ENCODE peak calls at places on chromosomes 5 and 9, in nine cellular contexts. One of them, this sample, is unnamed.

GRCh38 chr5:176892663-176893062 is 6.5 kb downstream of the HK3 start:
- DNase-seq in GM23338: no peak
- DNase-seq in esophagus squamous epithelium: no peak
- DNase-seq in cardiac muscle cell: no peak
- DNase-seq in PC-3: no peak
- DNase-seq in K562: no peak
- DNase-seq in pancreas: no peak
- DNase-seq in adrenal gland: no peak
- DNase-seq in body of pancreas: no peak
- DNase-seq in this sample: no peak

GRCh38 chr5:6556089-6556801 is 76.6 kb downstream of the NSUN2 start:
- DNase-seq in cardiac muscle cell: no peak
- DNase-seq in PC-3: peak; percentile 32
- DNase-seq in pancreas: no peak
- DNase-seq in K562: no peak
- DNase-seq in adrenal gland: no peak
- DNase-seq in esophagus squamous epithelium: no peak
- DNase-seq in body of pancreas: no peak
- DNase-seq in GM23338: no peak
- DNase-seq in this sample: no peak

GRCh38 chr9:25025686-25026085 is 480.0 kb upstream of the IZUMO3 start:
- DNase-seq in pancreas: no peak
- DNase-seq in adrenal gland: no peak
- DNase-seq in K562: no peak
- DNase-seq in esophagus squamous epithelium: no peak
- DNase-seq in cardiac muscle cell: no peak
- DNase-seq in PC-3: no peak
- DNase-seq in body of pancreas: no peak
- DNase-seq in GM23338: no peak
- DNase-seq in this sample: no peak

GRCh38 chr5:119049824-119050449 is 20.9 kb upstream of the DMXL1 start:
- DNase-seq in adrenal gland: no peak
- DNase-seq in body of pancreas: no peak
- DNase-seq in pancreas: no peak
- DNase-seq in cardiac muscle cell: no peak
- DNase-seq in PC-3: no peak
- DNase-seq in K562: no peak
- DNase-seq in GM23338: peak; percentile 86
- DNase-seq in esophagus squamous epithelium: no peak
- DNase-seq in this sample: no peak

GRCh38 chr5:63743096-63743798 is 219.0 kb downstream of the HTR1A start:
- DNase-seq in body of pancreas: no peak
- DNase-seq in GM23338: no peak
- DNase-seq in pancreas: no peak
- DNase-seq in esophagus squamous epithelium: no peak
- DNase-seq in K562: no peak
- DNase-seq in cardiac muscle cell: no peak
- DNase-seq in adrenal gland: no peak
- DNase-seq in PC-3: peak; percentile 53
- DNase-seq in this sample: no peak

GRCh38 chr9:124079176-124079925 is 67.8 kb downstream of the LHX2 start:
- DNase-seq in GM23338: peak; percentile 47
- DNase-seq in esophagus squamous epithelium: no peak
- DNase-seq in PC-3: peak; percentile 86
- DNase-seq in pancreas: no peak
- DNase-seq in body of pancreas: no peak
- DNase-seq in K562: no peak
- DNase-seq in adrenal gland: no peak
- DNase-seq in cardiac muscle cell: peak; percentile 5
- DNase-seq in this sample: peak; percentile 76

GRCh38 chr5:128538249-128539037 is 398 bp upstream of the FBN2 start:
- DNase-seq in esophagus squamous epithelium: no peak
- DNase-seq in body of pancreas: no peak
- DNase-seq in PC-3: peak; percentile 77
- DNase-seq in pancreas: peak; percentile 19
- DNase-seq in adrenal gland: peak; percentile 88
- DNase-seq in GM23338: peak; percentile 88
- DNase-seq in cardiac muscle cell: peak; percentile 98
- DNase-seq in K562: no peak
- DNase-seq in this sample: peak; percentile 26

GRCh38 chr9:33184947-33185346 is 17.8 kb upstream of the B4GALT1 start:
- DNase-seq in adrenal gland: no peak
- DNase-seq in esophagus squamous epithelium: no peak
- DNase-seq in cardiac muscle cell: no peak
- DNase-seq in PC-3: peak; percentile 19
- DNase-seq in GM23338: no peak
- DNase-seq in pancreas: no peak
- DNase-seq in K562: peak; percentile 33
- DNase-seq in body of pancreas: no peak
- DNase-seq in this sample: no peak

GRCh38 chr9:94796687-94797086 is 70.2 kb downstream of the AOPEP start:
- DNase-seq in pancreas: no peak
- DNase-seq in body of pancreas: no peak
- DNase-seq in esophagus squamous epithelium: no peak
- DNase-seq in GM23338: no peak
- DNase-seq in K562: no peak
- DNase-seq in PC-3: no peak
- DNase-seq in adrenal gland: no peak
- DNase-seq in cardiac muscle cell: no peak
- DNase-seq in this sample: no peak

GRCh38 chr9:2872307-2872940 is 28.5 kb upstream of the PUM3 start:
- DNase-seq in body of pancreas: no peak
- DNase-seq in K562: no peak
- DNase-seq in adrenal gland: no peak
- DNase-seq in cardiac muscle cell: peak; percentile 58
- DNase-seq in GM23338: peak; percentile 52
- DNase-seq in PC-3: peak; percentile 43
- DNase-seq in esophagus squamous epithelium: no peak
- DNase-seq in pancreas: no peak
- DNase-seq in this sample: no peak

GRCh38 chr9:91810286-91810905 is 139.6 kb downstream of the ROR2 start:
- DNase-seq in PC-3: no peak
- DNase-seq in pancreas: no peak
- DNase-seq in K562: no peak
- DNase-seq in adrenal gland: no peak
- DNase-seq in GM23338: no peak
- DNase-seq in cardiac muscle cell: no peak
- DNase-seq in esophagus squamous epithelium: no peak
- DNase-seq in body of pancreas: no peak
- DNase-seq in this sample: no peak

GRCh38 chr9:80556631-80557030 is 984.9 kb downstream of the TLE4 start:
- DNase-seq in body of pancreas: no peak
- DNase-seq in esophagus squamous epithelium: no peak
- DNase-seq in GM23338: no peak
- DNase-seq in cardiac muscle cell: no peak
- DNase-seq in PC-3: peak; percentile 76
- DNase-seq in K562: no peak
- DNase-seq in adrenal gland: no peak
- DNase-seq in pancreas: no peak
- DNase-seq in this sample: no peak

GRCh38 chr5:140358738-140359310 is 1.2 kb upstream of the SLC4A9 start:
- DNase-seq in esophagus squamous epithelium: no peak
- DNase-seq in adrenal gland: no peak
- DNase-seq in pancreas: no peak
- DNase-seq in K562: no peak
- DNase-seq in body of pancreas: no peak
- DNase-seq in GM23338: peak; percentile 88
- DNase-seq in cardiac muscle cell: peak; percentile 51
- DNase-seq in PC-3: peak; percentile 64
- DNase-seq in this sample: no peak

GRCh38 chr9:133837644-133838597 is 99.8 kb upstream of the SARDH start:
- DNase-seq in cardiac muscle cell: no peak
- DNase-seq in pancreas: no peak
- DNase-seq in PC-3: no peak
- DNase-seq in adrenal gland: no peak
- DNase-seq in esophagus squamous epithelium: no peak
- DNase-seq in K562: no peak
- DNase-seq in body of pancreas: no peak
- DNase-seq in GM23338: no peak
- DNase-seq in this sample: no peak

GRCh38 chr9:27499481-27499880 is 24.6 kb upstream of the IFNK start:
- DNase-seq in adrenal gland: no peak
- DNase-seq in cardiac muscle cell: no peak
- DNase-seq in K562: peak; percentile 37
- DNase-seq in esophagus squamous epithelium: no peak
- DNase-seq in body of pancreas: no peak
- DNase-seq in PC-3: peak; percentile 74
- DNase-seq in GM23338: peak; percentile 13
- DNase-seq in pancreas: no peak
- DNase-seq in this sample: no peak

DNA sequence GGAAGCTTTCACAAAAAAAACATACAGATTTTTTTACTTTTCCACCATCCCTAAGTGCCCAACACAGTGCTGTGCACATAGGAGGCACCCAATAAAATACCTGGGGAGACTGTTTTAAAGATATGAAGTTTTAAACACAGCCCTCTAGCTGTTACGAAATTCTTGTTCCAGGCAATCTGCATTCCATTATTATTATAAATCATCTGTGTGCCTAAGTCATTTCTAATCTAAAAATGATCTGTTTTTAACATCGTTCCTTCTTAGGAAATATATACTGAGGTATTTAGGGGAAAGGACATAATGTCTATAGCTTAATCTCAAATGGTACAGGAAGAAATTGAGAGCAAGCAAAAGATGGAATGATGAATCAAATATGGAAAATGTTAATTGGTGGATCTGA is 32.8 kb upstream of the ISCA1 start:
- DNase-seq in body of pancreas: no peak
- DNase-seq in K562: no peak
- DNase-seq in adrenal gland: no peak
- DNase-seq in pancreas: no peak
- DNase-seq in PC-3: peak; percentile 22
- DNase-seq in esophagus squamous epithelium: no peak
- DNase-seq in cardiac muscle cell: no peak
- DNase-seq in GM23338: no peak
- DNase-seq in this sample: no peak
- H3K36me3 ChIP-seq in body of pancreas: peaks cover 29% of the 10 kb centered on the region
- H3K36me3 ChIP-seq in K562: peaks cover 65% of the 10 kb centered on the region
- H3K36me3 ChIP-seq in adrenal gland: no peaks in the 10 kb centered on the region
- H3K36me3 ChIP-seq in pancreas: peaks cover 5% of the 10 kb centered on the region
- H3K36me3 ChIP-seq in PC-3: peaks cover 23% of the 10 kb centered on the region
- H3K36me3 ChIP-seq in esophagus squamous epithelium: peaks cover 45% of the 10 kb centered on the region
- H3K36me3 ChIP-seq in cardiac muscle cell: peaks cover 53% of the 10 kb centered on the region
- H3K36me3 ChIP-seq in GM23338: peaks cover 27% of the 10 kb centered on the region
- H3K36me3 ChIP-seq in this sample: peaks cover 68% of the 10 kb centered on the region

DNA sequence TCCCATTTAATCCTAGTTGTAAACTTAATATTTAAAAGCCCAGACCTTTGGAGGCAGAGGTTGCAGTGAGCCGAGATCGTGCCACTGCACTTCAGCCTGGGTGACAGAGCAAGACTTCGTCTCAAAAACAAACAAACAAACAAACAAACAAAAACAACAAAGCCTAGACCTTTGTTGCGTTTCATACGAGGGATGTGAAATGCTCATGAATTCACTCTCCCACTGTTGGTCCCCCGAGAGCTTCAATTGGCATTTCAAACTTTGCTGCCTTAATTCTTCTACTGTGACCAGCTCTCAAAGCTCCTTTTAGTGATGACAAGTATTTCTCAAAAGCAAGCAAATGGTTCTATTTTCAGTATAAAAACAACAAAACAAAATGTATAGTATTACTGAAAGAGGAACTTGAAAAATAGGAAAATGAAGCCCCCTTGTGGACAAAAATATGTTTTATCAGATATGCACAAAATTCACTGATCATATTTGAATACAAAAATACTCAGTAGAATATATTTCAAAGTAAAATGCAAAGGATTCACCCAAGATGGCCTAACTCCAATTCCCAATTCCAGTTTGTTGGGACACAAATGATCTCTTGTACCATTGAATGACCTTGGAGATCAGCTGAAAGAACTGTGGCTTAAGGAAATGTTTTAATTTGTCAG is 140.4 kb downstream of the ESM1 start:
- DNase-seq in GM23338: peak; percentile 59
- DNase-seq in cardiac muscle cell: peak; percentile 46
- DNase-seq in K562: peak; percentile 53
- DNase-seq in esophagus squamous epithelium: no peak
- DNase-seq in PC-3: peak; percentile 62
- DNase-seq in pancreas: no peak
- DNase-seq in body of pancreas: no peak
- DNase-seq in adrenal gland: no peak
- DNase-seq in this sample: no peak
- TF ChIP-seq CTCF in GM23338: no peak
- TF ChIP-seq CTCF in cardiac muscle cell: peak; percentile 38
- TF ChIP-seq CTCF in K562: peak; percentile 74
- TF ChIP-seq CTCF in esophagus squamous epithelium: peak; percentile 75
- TF ChIP-seq CTCF in PC-3: peak; percentile 67
- TF ChIP-seq CTCF in pancreas: peak; percentile 60
- TF ChIP-seq CTCF in body of pancreas: peak; percentile 62
- TF ChIP-seq CTCF in adrenal gland: peak; percentile 49
- TF ChIP-seq CTCF in this sample: peak; percentile 42

GRCh38 chr9:127963359-127964064 is 17.3 kb downstream of the EEIG1 start:
- DNase-seq in GM23338: no peak
- DNase-seq in esophagus squamous epithelium: no peak
- DNase-seq in pancreas: peak; percentile 49
- DNase-seq in body of pancreas: no peak
- DNase-seq in K562: no peak
- DNase-seq in PC-3: no peak
- DNase-seq in adrenal gland: peak; percentile 68
- DNase-seq in cardiac muscle cell: no peak
- DNase-seq in this sample: no peak

GRCh38 chr9:127967151-127967809 is 13.5 kb downstream of the EEIG1 start:
- DNase-seq in pancreas: peak; percentile 47
- DNase-seq in esophagus squamous epithelium: no peak
- DNase-seq in GM23338: no peak
- DNase-seq in PC-3: no peak
- DNase-seq in adrenal gland: no peak
- DNase-seq in body of pancreas: no peak
- DNase-seq in K562: no peak
- DNase-seq in cardiac muscle cell: no peak
- DNase-seq in this sample: no peak

GRCh38 chr9:127966416-127967150 is 14.2 kb downstream of the EEIG1 start:
- DNase-seq in cardiac muscle cell: no peak
- DNase-seq in esophagus squamous epithelium: no peak
- DNase-seq in adrenal gland: no peak
- DNase-seq in K562: no peak
- DNase-seq in GM23338: no peak
- DNase-seq in pancreas: peak; percentile 79
- DNase-seq in body of pancreas: peak; percentile 75
- DNase-seq in PC-3: no peak
- DNase-seq in this sample: no peak

GRCh38 chr9:127968046-127968445 is 12.7 kb downstream of the EEIG1 start:
- DNase-seq in K562: no peak
- DNase-seq in body of pancreas: peak; percentile 69
- DNase-seq in cardiac muscle cell: no peak
- DNase-seq in esophagus squamous epithelium: no peak
- DNase-seq in PC-3: peak; percentile 78
- DNase-seq in pancreas: peak; percentile 65
- DNase-seq in GM23338: no peak
- DNase-seq in adrenal gland: peak; percentile 58
- DNase-seq in this sample: peak; percentile 72

GRCh38 chr9:127965953-127966352 is 14.8 kb downstream of the EEIG1 start:
- DNase-seq in GM23338: no peak
- DNase-seq in body of pancreas: no peak
- DNase-seq in K562: no peak
- DNase-seq in pancreas: no peak
- DNase-seq in adrenal gland: no peak
- DNase-seq in cardiac muscle cell: no peak
- DNase-seq in esophagus squamous epithelium: no peak
- DNase-seq in PC-3: no peak
- DNase-seq in this sample: no peak
- H3K4me1 ChIP-seq in GM23338: peaks cover 27% of the 10 kb centered on the region
- H3K4me1 ChIP-seq in body of pancreas: peaks cover 90% of the 10 kb centered on the region
- H3K4me1 ChIP-seq in K562: peaks cover 47% of the 10 kb centered on the region
- H3K4me1 ChIP-seq in pancreas: peaks cover 38% of the 10 kb centered on the region
- H3K4me1 ChIP-seq in adrenal gland: peaks cover 100% of the 10 kb centered on the region
- H3K4me1 ChIP-seq in cardiac muscle cell: peaks cover 39% of the 10 kb centered on the region
- H3K4me1 ChIP-seq in esophagus squamous epithelium: peaks cover 100% of the 10 kb centered on the region
- H3K4me1 ChIP-seq in PC-3: peaks cover 55% of the 10 kb centered on the region
- H3K4me1 ChIP-seq in this sample: peaks cover 44% of the 10 kb centered on the region

GRCh38 chr5:150013931-150014330 is 13.4 kb downstream of the HMGXB3 start:
- DNase-seq in body of pancreas: no peak
- DNase-seq in PC-3: no peak
- DNase-seq in cardiac muscle cell: no peak
- DNase-seq in esophagus squamous epithelium: no peak
- DNase-seq in adrenal gland: no peak
- DNase-seq in GM23338: no peak
- DNase-seq in pancreas: no peak
- DNase-seq in K562: no peak
- DNase-seq in this sample: no peak
- H3K36me3 ChIP-seq in body of pancreas: peaks cover 47% of the 10 kb centered on the region
- H3K36me3 ChIP-seq in PC-3: peaks cover 83% of the 10 kb centered on the region
- H3K36me3 ChIP-seq in cardiac muscle cell: peaks cover 66% of the 10 kb centered on the region
- H3K36me3 ChIP-seq in esophagus squamous epithelium: peaks cover 30% of the 10 kb centered on the region
- H3K36me3 ChIP-seq in adrenal gland: no peaks in the 10 kb centered on the region
- H3K36me3 ChIP-seq in GM23338: peaks cover 54% of the 10 kb centered on the region
- H3K36me3 ChIP-seq in pancreas: peaks cover 21% of the 10 kb centered on the region
- H3K36me3 ChIP-seq in K562: peaks cover 99% of the 10 kb centered on the region
- H3K36me3 ChIP-seq in this sample: peaks cover 89% of the 10 kb centered on the region

This sample was measured in gastrocnemius medialis.